ENCODE peak calls at places on chromosome 1, in nine cellular contexts. X, U, I, P, L, O, D, M and R are unnamed samples.

GRCh38 chr1:17119076-17119743 is at the start of gene PADI2:
- DNase-seq in L (peak), D (peak), P (peak), O (peak), U (peak), X (peak), M (peak), I (peak), R (no peak)

GRCh38 chr1:43979528-43980254 is 681 bp downstream of the B4GALT2 start:
- DNase-seq in M (peak), X (peak), U (no peak), I (peak), P (peak), L (peak), O (no peak), D (peak), R (no peak)

GRCh38 chr1:204828352-204828850 is 42.3 kb upstream of the NFASC start:
- DNase-seq in M (peak), O (no peak), U (peak), X (peak), I (peak), D (peak), P (peak), L (peak), R (no peak)

GRCh38 chr1:8816831-8817412 is 518 bp downstream of the RERE start:
- DNase-seq in L (peak), P (peak), O (no peak), X (peak), I (peak), U (peak), M (peak), D (peak), R (no peak)

GRCh38 chr1:108913105-108913948 is 36.5 kb downstream of the GPSM2 start:
- DNase-seq in U (no peak), O (no peak), I (no peak), P (peak), M (no peak), X (no peak), D (no peak), L (no peak), R (no peak)

GRCh38 chr1:5975133-5975880 is 16.9 kb downstream of the NPHP4 start:
- DNase-seq in M (peak), U (peak), P (peak), O (no peak), D (peak), I (peak), L (peak), X (no peak), R (no peak)

GRCh38 chr1:61079898-61080336 is 2.4 kb upstream of the NFIA start:
- DNase-seq in I (peak), O (peak), L (no peak), U (peak), M (peak), P (peak), X (no peak), D (peak), R (no peak)

GRCh38 chr1:89606227-89606945 is 26.5 kb upstream of the LRRC8C start:
- DNase-seq in X (no peak), P (no peak), M (no peak), I (no peak), D (no peak), U (no peak), O (no peak), L (no peak), R (no peak)